ENCODE peak calls at places on chromosomes 11 and 22, in four cellular contexts. B is endothelial cell of umbilical vein, T is sigmoid colon, U is HepG2. Y is an unnamed sample.
A peak's percentile ranks its signal among the peaks of the same experiment; 100 is the strongest.

GRCh38 chr11:93577291-93577690 is 34.1 kb upstream of the SMCO4 start:
- DNase-seq in B (no peak), T (no peak), U (no peak), Y (no peak)

GRCh38 chr11:86360775-86361395 is 13.8 kb upstream of the CCDC81 start:
- DNase-seq in B (peak; percentile 61), T (no peak), U (peak; percentile 6), Y (no peak)

GRCh38 chr11:69321877-69322350 is 28.0 kb downstream of the MYEOV start:
- DNase-seq in B (peak; percentile 77), T (peak; percentile 39), U (no peak), Y (no peak)

GRCh38 chr22:45008853-45009751 is 703 bp downstream of the PHF21B start:
- DNase-seq in B (no peak), T (no peak), U (no peak), Y (no peak)

GRCh38 chr11:66285250-66285947 is 3.5 kb downstream of the YIF1A start:
- DNase-seq in B (no peak), T (no peak), U (no peak), Y (no peak)

GRCh38 chr11:2458321-2458720 is 13.5 kb downstream of the KCNQ1 start:
- DNase-seq in B (no peak), T (no peak), U (no peak), Y (no peak)

GRCh38 chr11:1083621-1084551 is 9.2 kb downstream of the MUC2 start:
- DNase-seq in B (no peak), T (peak; percentile 58), U (no peak), Y (no peak)

GRCh38 chr22:34804588-34804987 is 261.4 kb upstream of the ISX start:
- DNase-seq in B (no peak), T (no peak), U (no peak), Y (no peak)

GRCh38 chr22:30821381-30821780 is 126.7 kb downstream of the OSBP2 start:
- DNase-seq in B (no peak), T (no peak), U (no peak), Y (no peak)

GRCh38 chr11:48248902-48249301 is 4.0 kb downstream of the OR4X2 start:
- DNase-seq in B (no peak), T (no peak), U (no peak), Y (no peak)

GRCh38 chr11:477042-477715 is 27.1 kb downstream of the PTDSS2 start:
- DNase-seq in B (no peak), T (no peak), U (no peak), Y (no peak)

GRCh38 chr11:42524534-42525227 is 787.1 kb upstream of the API5 start:
- DNase-seq in B (peak; percentile 72), T (peak; percentile 55), U (peak; percentile 41), Y (peak; percentile 28)

GRCh38 chr11:59551651-59552521 is 40.5 kb downstream of the OR4D9 start:
- DNase-seq in B (peak; percentile 78), T (peak; percentile 78), U (peak; percentile 42), Y (no peak)

GRCh38 chr11:65251476-65251875 is 10.3 kb upstream of the POLA2 start:
- DNase-seq in B (no peak), T (no peak), U (no peak), Y (no peak)

GRCh38 chr11:119471329-119471728 is 48.4 kb upstream of the THY1 start:
- DNase-seq in B (no peak), T (no peak), U (no peak), Y (no peak)

GRCh38 chr11:13889566-13890214 is 72.8 kb upstream of the SPON1 start:
- DNase-seq in B (no peak), T (no peak), U (no peak), Y (no peak)

GRCh38 chr22:39689421-39689820 is 118.9 kb downstream of the CACNA1I start:
- DNase-seq in B (no peak), T (no peak), U (no peak), Y (no peak)

GRCh38 chr11:35118906-35119305 is 20.1 kb upstream of the CD44 start:
- DNase-seq in B (no peak), T (no peak), U (no peak), Y (peak; percentile 37)

GRCh38 chr11:125270711-125271110 is 106.2 kb downstream of the PKNOX2 start:
- DNase-seq in B (no peak), T (no peak), U (no peak), Y (no peak)

GRCh38 chr22:20591660-20592310 is 84.4 kb downstream of the MED15 start:
- DNase-seq in B (no peak), T (no peak), U (peak; percentile 45), Y (no peak)

GRCh38 chr11:101759771-101760450 is 154.9 kb upstream of the CEP126 start:
- DNase-seq in B (peak; percentile 6), T (no peak), U (peak; percentile 35), Y (no peak)

GRCh38 chr22:30205281-30206115 is 41.1 kb downstream of the LIF start:
- DNase-seq in B (no peak), T (peak; percentile 87), U (peak; percentile 40), Y (no peak)

GRCh38 chr11:117411736-117412135 is 84.1 kb downstream of the CEP164 start:
- DNase-seq in B (no peak), T (peak; percentile 48), U (no peak), Y (no peak)

GRCh38 chr11:71454470-71455113 is 1.6 kb downstream of the NADSYN1 start:
- DNase-seq in B (no peak), T (peak; percentile 46), U (no peak), Y (peak; percentile 68)

GRCh38 chr22:44596726-44597125 is 98.7 kb upstream of the RTL6 start:
- DNase-seq in B (no peak), T (no peak), U (no peak), Y (no peak)

GRCh38 chr11:132866783-132867545 is 665.3 kb downstream of the OPCML start:
- DNase-seq in B (peak; percentile 12), T (no peak), U (no peak), Y (no peak)

GRCh38 chr11:33735426-33736147 is 636 bp downstream of the CD59 start:
- DNase-seq in B (peak; percentile 51), T (no peak), U (peak; percentile 34), Y (peak; percentile 57)

GRCh38 chr11:67731583-67731982 is 57.2 kb upstream of the ALDH3B2 start:
- DNase-seq in B (no peak), T (no peak), U (no peak), Y (no peak)

GRCh38 chr11:9150501-9150900 is 59.1 kb upstream of the SCUBE2 start:
- DNase-seq in B (peak; percentile 85), T (no peak), U (no peak), Y (no peak)

GRCh38 chr11:32962016-32962415 is 53.7 kb upstream of the DEPDC7 start:
- DNase-seq in B (no peak), T (no peak), U (no peak), Y (no peak)

GRCh38 chr11:76667856-76668255 is 2.7 kb downstream of the LRRC32 start:
- DNase-seq in B (no peak), T (peak; percentile 33), U (no peak), Y (peak; percentile 6)
- H3K4me1 ChIP-seq in B (peaks cover 72% of the 10 kb centered on the region), T (peaks cover 17% of the 10 kb centered on the region), U (peaks cover 7% of the 10 kb centered on the region), Y (peaks cover 22% of the 10 kb centered on the region)

GRCh38 chr11:75140269-75141138 is 10.4 kb upstream of the SLCO2B1 start:
- DNase-seq in B (peak; percentile 41), T (no peak), U (peak; percentile 47), Y (peak; percentile 72)

GRCh38 chr11:75143420-75143731 is 7.5 kb upstream of the SLCO2B1 start:
- DNase-seq in B (no peak), T (no peak), U (no peak), Y (no peak)

GRCh38 chr11:75144716-75145014 is 6.2 kb upstream of the SLCO2B1 start:
- DNase-seq in B (no peak), T (peak; percentile 40), U (no peak), Y (no peak)

GRCh38 chr11:75141166-75141565 is 9.7 kb upstream of the SLCO2B1 start:
- DNase-seq in B (no peak), T (no peak), U (no peak), Y (no peak)

GRCh38 chr11:75142714-75143419 is 8.0 kb upstream of the SLCO2B1 start:
- DNase-seq in B (peak; percentile 90), T (peak; percentile 88), U (peak; percentile 72), Y (peak; percentile 70)
- TF ChIP-seq POLR2AphosphoS5 in B (peak; percentile 83), T (no peak), U (no peak), Y (peak; percentile 9)

DNA sequence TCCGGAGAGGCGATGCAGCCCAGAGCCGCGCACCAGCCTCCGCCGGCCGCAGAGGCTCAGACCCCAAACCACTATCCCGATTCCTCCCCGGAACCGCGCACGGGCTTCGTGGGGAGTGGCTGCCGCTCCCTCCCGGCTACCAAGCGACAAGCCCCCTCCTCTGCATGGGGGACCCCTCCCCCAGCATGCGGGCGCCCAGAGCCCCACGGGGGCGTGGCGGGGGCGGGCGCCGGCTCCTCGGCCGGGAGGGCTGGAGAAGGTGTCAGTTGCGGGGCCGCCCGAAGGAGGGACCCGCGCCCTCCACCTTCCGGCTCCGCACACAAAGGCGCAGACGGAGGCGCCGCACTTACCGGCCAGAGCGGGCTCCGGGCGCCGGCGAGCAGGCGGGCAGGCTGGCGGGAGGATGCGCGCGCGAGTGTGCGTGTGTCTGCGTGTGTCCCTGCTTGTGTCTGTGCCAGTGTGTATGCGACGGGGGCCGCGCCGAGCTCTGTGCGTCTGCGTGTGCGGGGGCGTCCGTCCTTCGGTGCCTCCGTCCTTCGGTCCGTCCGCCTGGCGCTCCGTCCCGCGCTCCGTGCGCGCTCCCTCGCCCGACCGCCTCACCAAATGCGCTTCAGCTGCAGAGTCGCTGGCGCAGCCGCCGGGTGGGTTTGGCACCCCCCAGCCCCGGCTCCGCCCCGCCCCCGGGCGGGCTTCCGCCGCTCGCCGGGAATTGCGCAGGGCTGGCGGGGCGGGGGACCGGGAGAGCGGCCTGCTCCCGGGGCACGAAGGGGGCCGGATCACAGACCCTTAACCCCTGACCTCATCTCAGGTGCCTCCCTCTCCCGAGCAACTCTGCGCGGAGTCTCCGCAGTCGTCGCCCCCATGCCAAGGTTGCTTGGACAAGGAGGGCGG is at the start of gene PTPN5:
- DNase-seq in B (no peak), T (no peak), U (no peak), Y (no peak)
- H3K4me3 ChIP-seq in B (no peak within 1 kb of the TSS), T (peak within 1 kb of the TSS; percentile 33), U (no peak within 1 kb of the TSS), Y (no peak within 1 kb of the TSS)

GRCh38 chr22:36182871-36183270 is 18.7 kb downstream of the APOL4 start:
- DNase-seq in B (no peak), T (no peak), U (no peak), Y (no peak)

GRCh38 chr22:36177160-36177559 is 16.6 kb upstream of the APOL3 start:
- DNase-seq in B (no peak), T (no peak), U (no peak), Y (no peak)

GRCh38 chr22:36180928-36181327 is 20.4 kb upstream of the APOL3 start:
- DNase-seq in B (no peak), T (no peak), U (no peak), Y (no peak)

GRCh38 chr22:36182056-36182455 is 19.6 kb downstream of the APOL4 start:
- DNase-seq in B (peak; percentile 60), T (no peak), U (no peak), Y (no peak)

DNA sequence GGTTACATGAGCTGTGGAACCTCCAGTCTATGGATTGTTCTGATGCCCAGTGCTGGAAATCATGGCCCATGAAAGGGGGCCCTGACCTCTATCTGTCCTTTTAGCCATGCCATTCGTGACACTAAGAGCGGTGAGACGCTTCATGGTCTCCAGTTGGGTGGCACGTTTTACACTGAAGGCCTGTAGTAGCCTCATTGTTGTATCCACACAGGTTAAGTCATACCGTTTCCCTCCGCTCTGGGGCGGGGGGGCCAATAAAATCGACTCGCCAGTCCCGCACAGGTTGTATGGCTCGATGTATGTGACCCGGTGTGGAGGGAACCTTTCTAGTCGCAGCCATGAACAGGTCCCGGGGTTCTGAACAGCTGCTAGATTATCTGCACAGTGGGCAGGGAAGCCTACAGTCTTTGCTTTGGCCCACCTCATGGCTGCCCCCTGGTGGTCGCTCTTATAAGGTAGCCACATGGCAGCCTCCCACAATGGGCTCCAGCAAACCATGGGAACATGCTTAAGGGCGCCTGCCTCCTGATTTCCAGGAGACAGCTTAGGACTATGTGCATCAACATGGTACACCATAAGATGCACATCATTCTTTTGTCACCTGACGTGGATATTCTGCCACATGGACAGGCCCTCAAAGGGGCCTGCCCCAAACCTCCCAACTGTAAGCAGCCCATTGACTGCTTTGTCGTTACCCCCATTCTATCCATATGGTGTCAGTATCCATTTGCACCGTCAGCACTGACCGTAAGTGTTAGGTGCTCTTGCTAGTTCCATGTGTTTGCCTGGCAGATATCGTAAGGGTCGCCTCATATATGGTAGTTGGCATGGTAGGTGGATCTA is 19.7 kb upstream of the APOL3 start:
- DNase-seq in B (peak; percentile 71), T (peak; percentile 93), U (peak; percentile 56), Y (peak; percentile 87)
- H3K4me1 ChIP-seq in B (no peaks in the 10 kb centered on the region), T (no peaks in the 10 kb centered on the region), U (no peaks in the 10 kb centered on the region), Y (no peaks in the 10 kb centered on the region)

Y was measured in transverse colon.